ENCODE peak calls at places on chromosomes 1 and 21, in four cellular contexts. R, F, U and G are unnamed samples.

GRCh38 chr1:208165659-208166058 is 78.5 kb downstream of the PLXNA2 start:
- DNase-seq in U (no peak), R (no peak), F (no peak), G (no peak)

GRCh38 chr1:102661481-102661880 is 446.8 kb downstream of the COL11A1 start:
- DNase-seq in U (no peak), F (no peak), R (no peak), G (no peak)

GRCh38 chr1:6711174-6711573 is 9.6 kb upstream of the DNAJC11 start:
- DNase-seq in F (no peak), U (no peak), R (no peak), G (no peak)

GRCh38 chr21:41008971-41009370 is 159.0 kb upstream of the BACE2 start:
- DNase-seq in R (no peak), U (no peak), F (no peak), G (no peak)

GRCh38 chr1:183653876-183654451 is 848 bp upstream of the APOBEC4 start:
- DNase-seq in U (no peak), F (no peak), R (peak), G (no peak)

GRCh38 chr1:204448321-204448964 is 36.8 kb upstream of the PPP1R15B start:
- DNase-seq in U (no peak), F (peak), R (no peak), G (no peak)

GRCh38 chr1:80278936-80279335 is 1272.4 kb upstream of the ADGRL4 start:
- DNase-seq in F (no peak), U (no peak), R (no peak), G (no peak)

GRCh38 chr1:32068891-32069590 is 3.7 kb upstream of the TMEM39B start:
- DNase-seq in R (no peak), F (no peak), U (no peak), G (no peak)

GRCh38 chr1:173212952-173213491 is 5.9 kb upstream of the TNFSF4 start:
- DNase-seq in F (no peak), U (no peak), R (no peak), G (no peak)

GRCh38 chr1:25672763-25673409 is 56.3 kb downstream of the MAN1C1 start:
- DNase-seq in U (no peak), R (no peak), F (no peak), G (no peak)

GRCh38 chr21:45085700-45086099 is 11.3 kb downstream of the ADARB1 start:
- DNase-seq in U (no peak), R (no peak), F (no peak), G (no peak)

GRCh38 chr1:65896721-65897120 is 104.0 kb downstream of the PDE4B start:
- DNase-seq in F (no peak), R (no peak), U (no peak), G (no peak)

GRCh38 chr1:4975856-4976255 is 321.4 kb downstream of the AJAP1 start:
- DNase-seq in R (no peak), U (no peak), F (no peak), G (no peak)

GRCh38 chr1:184212649-184213314 is 161.3 kb downstream of the TSEN15 start:
- DNase-seq in U (no peak), R (no peak), F (peak), G (no peak)

GRCh38 chr1:53949023-53949611 is 3.0 kb downstream of the LRRC42 start:
- DNase-seq in U (no peak), R (peak), F (no peak), G (no peak)

GRCh38 chr1:66556161-66556611 is 22.2 kb downstream of the SGIP1 start:
- DNase-seq in U (no peak), F (no peak), R (no peak), G (no peak)

GRCh38 chr1:101122452-101123166 is 97.0 kb upstream of the DPH5 start:
- DNase-seq in F (no peak), U (no peak), R (peak), G (no peak)

GRCh38 chr1:200963076-200963475 is 60.4 kb downstream of the KIF21B start:
- DNase-seq in U (no peak), F (no peak), R (no peak), G (no peak)

GRCh38 chr1:185825556-185825955 is 91.4 kb downstream of the HMCN1 start:
- DNase-seq in F (no peak), R (no peak), U (no peak), G (no peak)

GRCh38 chr1:152313319-152313801 is 11.7 kb downstream of the FLG start:
- DNase-seq in F (peak), U (no peak), R (no peak), G (no peak)

GRCh38 chr1:39539252-39539790 is 37.3 kb downstream of the PABPC4 start:
- DNase-seq in U (no peak), R (peak), F (peak), G (peak)

GRCh38 chr21:21860888-21861287 is 862.7 kb downstream of the NCAM2 start:
- DNase-seq in R (no peak), F (no peak), U (no peak), G (no peak)

GRCh38 chr1:117061986-117062415 is 1.9 kb downstream of the TTF2 start:
- DNase-seq in U (no peak), F (no peak), R (no peak), G (no peak)

GRCh38 chr1:115303364-115303763 is 34.7 kb downstream of the NGF start:
- DNase-seq in U (no peak), R (no peak), F (no peak), G (no peak)

GRCh38 chr1:8154621-8155052 is 128.5 kb upstream of the ERRFI1 start:
- DNase-seq in F (no peak), U (no peak), R (no peak), G (no peak)

GRCh38 chr1:190949932-190950331 is 472.3 kb upstream of the BRINP3 start:
- DNase-seq in R (no peak), F (no peak), U (no peak), G (no peak)

GRCh38 chr1:215605011-215605621 is 38.0 kb downstream of the KCTD3 start:
- DNase-seq in R (no peak), F (no peak), U (no peak), G (no peak)

GRCh38 chr1:111503585-111504060 is at the start of the genes ADORA3 and TMIGD3:
- DNase-seq in F (no peak), U (no peak), R (no peak), G (no peak)

GRCh38 chr1:100567062-100567461 is 29.1 kb downstream of the GPR88 start:
- DNase-seq in R (no peak), U (no peak), F (no peak), G (no peak)

GRCh38 chr1:52569333-52570265 is 16.7 kb upstream of the TUT4 start:
- DNase-seq in R (no peak), U (no peak), F (no peak), G (no peak)

DNA sequence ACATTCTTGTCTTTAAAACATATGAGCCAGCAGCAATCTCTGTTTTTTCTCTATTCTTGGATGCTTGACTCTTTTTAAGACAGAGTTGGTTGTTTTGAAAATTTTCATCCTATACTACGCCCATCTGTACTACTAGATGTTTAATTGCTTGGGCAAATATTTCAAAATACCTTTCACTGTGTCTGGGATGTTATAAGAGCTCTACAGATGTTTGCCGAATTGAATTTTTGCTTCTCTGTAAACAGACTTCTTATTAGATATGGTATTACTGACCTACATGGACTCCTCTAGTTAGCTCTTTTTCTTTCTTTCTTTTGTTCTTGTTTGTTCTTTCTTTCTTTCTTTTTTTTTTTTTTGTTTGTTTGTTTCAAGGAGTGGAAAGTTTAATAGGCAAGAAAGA is 345.1 kb downstream of the ST6GALNAC3 start:
- DNase-seq in F (no peak), R (no peak), U (no peak), G (no peak)
- TF ChIP-seq CTCF in F (no peak), R (no peak), U (no peak), G (no peak)

GRCh38 chr1:85148524-85149250 is 52.1 kb downstream of the SYDE2 start:
- DNase-seq in F (no peak), R (no peak), U (no peak), G (no peak)

GRCh38 chr1:85149805-85150204 is 51.0 kb downstream of the SYDE2 start:
- DNase-seq in F (no peak), R (no peak), U (no peak), G (no peak)

GRCh38 chr1:85144351-85144750 is 56.5 kb downstream of the SYDE2 start:
- DNase-seq in U (no peak), R (no peak), F (no peak), G (no peak)

GRCh38 chr1:85142753-85143152 is 58.1 kb downstream of the SYDE2 start:
- DNase-seq in R (no peak), F (no peak), U (no peak), G (no peak)

GRCh38 chr1:85146972-85147359 is 53.9 kb downstream of the SYDE2 start:
- DNase-seq in R (peak), F (no peak), U (no peak), G (no peak)
- TF ChIP-seq CTCF in R (no peak), F (no peak), U (no peak), G (no peak)

DNA sequence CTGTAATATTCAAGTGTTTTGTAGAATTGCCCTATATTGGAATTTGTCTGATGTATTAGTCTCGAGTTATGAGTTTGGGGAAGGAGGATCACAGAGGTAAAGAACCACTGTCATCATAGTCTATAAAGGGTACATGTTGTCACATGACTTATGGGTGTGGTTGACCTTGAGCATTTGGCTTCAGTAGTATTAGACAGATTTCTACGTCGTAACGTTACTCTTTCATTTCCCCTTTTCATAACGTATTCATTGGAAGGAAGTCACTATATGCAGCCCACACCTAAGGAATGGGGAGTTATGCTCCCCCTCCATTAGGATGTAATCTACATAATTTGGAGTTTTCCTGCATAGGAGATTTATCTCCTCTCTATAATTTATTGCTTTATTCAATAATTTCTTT is 110.1 kb upstream of the VAV3 start:
- DNase-seq in R (peak), U (no peak), F (no peak), G (no peak)
- TF ChIP-seq CTCF in R (no peak), U (no peak), F (no peak), G (no peak)

GRCh38 chr1:91406773-91407389 is 2.2 kb upstream of the HFM1 start:
- DNase-seq in F (no peak), U (no peak), R (no peak), G (no peak)
- TF ChIP-seq CTCF in F (no peak), U (no peak), R (no peak), G (no peak)